ENCODE peak calls at places on chromosomes 12 and 14, in four cellular contexts. P is neuronal stem cell; N is A673; X is CD8-positive, alpha-beta T cell. J is an unnamed sample.

GRCh38 chr14:102849522-102850379 is 72.5 kb downstream of the TRAF3 start:
- DNase-seq in P (no peak), N (no peak), X (no peak), J (no peak)

GRCh38 chr12:64221656-64222010 is 463 bp downstream of the KICS2 start:
- DNase-seq in P (peak), N (peak), X (peak), J (peak)

GRCh38 chr12:108691995-108692808 is 39.1 kb downstream of the CORO1C start:
- DNase-seq in P (no peak), N (peak), X (no peak), J (peak)

GRCh38 chr12:11730299-11731041 is 81.0 kb downstream of the ETV6 start:
- DNase-seq in P (no peak), N (no peak), X (no peak), J (no peak)

GRCh38 chr12:32471601-32472001 is 72.2 kb downstream of the FGD4 start:
- DNase-seq in P (no peak), N (no peak), X (no peak), J (no peak)

GRCh38 chr12:75935544-75936242 is 95.9 kb downstream of the PHLDA1 start:
- DNase-seq in P (no peak), N (no peak), X (no peak), J (no peak)

GRCh38 chr14:29857545-29857944 is 70.1 kb downstream of the PRKD1 start:
- DNase-seq in P (no peak), N (no peak), X (no peak), J (no peak)

GRCh38 chr12:54036620-54037359 is 3.9 kb downstream of the HOXC5 start:
- DNase-seq in P (no peak), N (peak), X (no peak), J (no peak)

GRCh38 chr12:4383304-4383865 is 3.9 kb upstream of the FGF23 start:
- DNase-seq in P (peak), N (no peak), X (no peak), J (peak)

DNA sequence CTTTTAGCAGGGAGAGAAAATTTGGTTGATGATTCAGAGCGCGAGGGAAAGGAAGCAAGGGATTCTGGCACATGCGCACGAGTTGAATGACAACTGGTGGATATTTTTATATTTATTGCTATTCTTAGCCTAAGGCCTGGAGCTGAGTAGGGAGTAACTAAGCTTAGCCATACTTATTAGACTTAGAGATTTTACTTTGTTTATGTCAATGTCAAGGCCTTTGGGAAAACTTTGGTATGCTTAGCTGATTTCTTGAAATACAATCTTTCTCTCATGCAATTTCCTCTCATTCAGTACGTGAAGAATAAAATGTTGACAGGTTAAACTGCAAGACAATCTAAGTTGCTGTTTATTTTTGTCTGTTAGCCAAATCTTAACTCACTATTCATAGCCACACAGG is 101.1 kb downstream of the CRADD start:
- DNase-seq in P (no peak), N (no peak), X (no peak), J (no peak)
- H3K4me3 ChIP-seq in P (no peak), N (no peak), X (no peak), J (no peak)

GRCh38 chr14:37037636-37038387 is 134.6 kb downstream of the SLC25A21 start:
- DNase-seq in P (no peak), N (no peak), X (no peak), J (no peak)

GRCh38 chr14:37034410-37035285 is 137.8 kb downstream of the SLC25A21 start:
- DNase-seq in P (no peak), N (peak), X (no peak), J (no peak)

GRCh38 chr14:37032863-37033262 is 139.5 kb downstream of the SLC25A21 start:
- DNase-seq in P (no peak), N (no peak), X (no peak), J (no peak)

GRCh38 chr14:37035401-37035800 is 137.0 kb downstream of the SLC25A21 start:
- DNase-seq in P (no peak), N (no peak), X (no peak), J (no peak)

DNA sequence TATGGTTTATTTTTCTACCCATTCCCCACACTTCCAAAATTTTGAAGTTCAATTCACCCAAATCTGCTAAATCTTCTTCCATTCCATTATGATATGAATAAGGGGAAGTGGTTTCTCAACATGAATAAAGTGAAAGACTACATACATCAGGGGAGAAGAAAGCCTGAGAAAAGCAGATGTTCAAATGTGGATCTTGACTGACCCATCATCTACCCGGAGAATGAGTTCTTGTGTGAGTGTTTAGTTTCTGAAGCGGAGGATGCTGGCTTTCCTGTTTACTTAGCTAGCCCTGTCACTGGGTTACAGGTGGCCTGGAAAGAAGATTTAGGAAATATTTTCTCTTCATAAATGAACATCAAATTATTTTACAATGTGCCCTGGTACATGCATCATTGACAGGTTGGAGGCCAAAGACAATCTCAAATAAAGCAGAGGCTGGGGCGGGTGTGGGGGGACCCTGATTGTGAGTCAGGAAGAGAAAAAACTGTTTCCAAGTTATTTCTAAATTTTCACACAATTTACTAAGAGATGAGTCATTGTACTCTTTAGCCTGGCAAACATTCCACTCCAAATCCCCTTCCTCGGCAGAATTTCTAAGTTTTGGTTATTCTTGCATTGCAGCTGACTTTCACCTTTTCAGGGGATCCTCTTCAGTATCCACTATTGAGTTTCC is 135.6 kb downstream of the SLC25A21 start:
- DNase-seq in P (no peak), N (peak), X (no peak), J (no peak)
- H3K4me3 ChIP-seq in P (no peak), N (no peak), X (no peak), J (no peak)

GRCh38 chr12:111034148-111034910 is 114.0 kb upstream of the MYL2 start:
- DNase-seq in P (peak), N (peak), X (no peak), J (no peak)
- H3K4me3 ChIP-seq in P (peak), N (peak), X (peak), J (no peak)

DNA sequence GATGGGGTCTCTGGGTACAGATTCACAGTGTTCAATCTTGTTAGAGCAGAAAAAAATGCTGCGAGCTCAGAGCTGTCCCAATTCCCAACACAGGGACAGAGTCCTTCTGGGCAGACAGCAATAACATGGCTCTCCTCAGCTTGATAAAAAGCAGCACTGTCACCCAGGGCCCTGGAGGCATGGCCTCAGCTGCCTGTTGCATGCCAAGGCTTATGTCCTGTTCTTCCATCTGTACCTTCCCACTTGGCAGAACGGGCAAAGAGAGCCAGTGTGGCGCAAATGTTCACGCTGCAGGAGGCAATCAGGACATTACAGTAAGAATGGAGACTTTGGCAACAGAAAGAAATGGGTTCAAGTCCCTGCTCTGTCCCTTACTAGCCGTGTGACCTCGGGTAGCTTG is 228.1 kb upstream of the PWP1 start:
- DNase-seq in P (no peak), N (no peak), X (no peak), J (no peak)
- H3K4me3 ChIP-seq in P (no peak), N (no peak), X (no peak), J (no peak)

DNA sequence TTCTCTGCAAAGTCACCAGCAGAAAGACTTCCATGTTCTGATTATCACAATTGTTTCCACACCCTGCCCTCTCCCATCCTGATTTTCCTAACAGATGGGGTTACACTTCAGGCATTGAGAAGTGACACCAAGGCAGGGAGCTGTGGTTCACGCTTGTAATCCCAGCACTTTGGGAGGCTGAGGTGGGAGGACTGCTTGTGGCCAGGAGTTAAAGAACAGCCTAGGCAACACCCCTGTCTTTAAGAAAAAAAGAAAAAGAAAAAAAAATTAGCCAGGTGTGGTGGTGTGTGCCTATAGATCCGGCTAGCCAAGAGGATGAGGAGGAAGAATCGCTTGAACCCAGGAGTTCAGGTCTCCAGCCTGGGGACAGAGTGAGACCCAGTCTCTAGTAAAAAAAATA is 5.2 kb downstream of the PPP1CC start:
- DNase-seq in P (no peak), N (no peak), X (no peak), J (no peak)
- H3K4me3 ChIP-seq in P (no peak), N (no peak), X (no peak), J (no peak)

GRCh38 chr14:28765907-28766504 is 581 bp upstream of the FOXG1 start:
- DNase-seq in P (no peak), N (no peak), X (no peak), J (no peak)

GRCh38 chr14:28763914-28764848 is 2.4 kb upstream of the FOXG1 start:
- DNase-seq in P (no peak), N (no peak), X (no peak), J (no peak)

GRCh38 chr14:28767239-28767850 is 758 bp downstream of the FOXG1 start:
- DNase-seq in P (no peak), N (no peak), X (no peak), J (no peak)

GRCh38 chr14:28766505-28767238 is at the start of gene FOXG1:
- DNase-seq in P (peak), N (peak), X (no peak), J (no peak)

DNA sequence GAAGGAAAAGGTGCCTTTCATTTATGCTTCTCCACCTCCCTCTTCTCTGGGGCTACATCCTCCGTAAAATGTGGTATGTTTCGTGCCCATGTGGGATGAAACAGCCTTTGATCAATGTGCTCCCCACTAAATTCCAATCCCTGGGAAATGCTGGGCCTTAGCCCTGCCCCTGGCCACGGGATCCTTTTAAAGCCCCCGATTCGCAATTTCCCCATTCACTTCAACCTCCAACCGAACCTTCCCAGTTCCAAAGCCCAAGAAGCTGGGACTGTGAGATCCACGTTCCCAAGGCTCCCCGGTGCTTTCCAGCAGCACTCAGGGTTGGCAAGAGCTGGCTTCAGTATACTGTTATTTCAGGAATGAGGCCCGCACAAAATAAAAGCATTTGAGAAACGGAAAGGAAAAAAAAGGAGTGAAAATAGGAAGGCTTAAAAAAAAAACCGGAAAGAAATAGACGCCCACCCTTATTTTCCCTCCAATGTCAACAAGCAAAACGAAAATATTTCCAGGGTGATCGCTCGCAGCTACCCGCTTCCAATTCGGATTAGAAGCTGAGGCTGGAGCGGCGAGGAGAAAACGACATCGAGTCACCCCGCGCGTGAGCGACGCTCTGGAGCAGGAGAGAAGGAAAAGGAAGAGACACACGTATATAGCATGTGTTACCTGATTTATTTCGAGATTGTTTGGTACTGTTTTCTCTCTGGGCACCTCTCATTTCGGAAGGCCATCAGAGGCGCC is 1.2 kb upstream of the FOXG1 start:
- DNase-seq in P (no peak), N (no peak), X (no peak), J (no peak)
- H3K4me3 ChIP-seq in P (peak), N (no peak), X (no peak), J (no peak)